ENCODE peak calls at places on chromosomes 13 and 19, in six cellular contexts. X is occipital lobe, Q is B cell, I is pancreas, E is T-cell, O is foreskin fibroblast. M is an unnamed sample.
A peak's percentile ranks its signal among the peaks of the same experiment; 100 is the strongest.

GRCh38 chr19:39166571-39167391 is 30.0 kb upstream of the NCCRP1 start:
- DNase-seq in I (peak; percentile 79), Q (no peak), E (no peak), O (no peak), X (no peak), M (peak; percentile 93)

GRCh38 chr13:99367663-99368448 is 60.7 kb upstream of the GPR183 start:
- DNase-seq in I (no peak), E (no peak), X (no peak), O (no peak), Q (no peak), M (no peak)

GRCh38 chr13:93521307-93521706 is 294.7 kb downstream of the GPC6 start:
- DNase-seq in X (no peak), I (no peak), E (no peak), Q (no peak), O (no peak), M (no peak)

GRCh38 chr13:35159041-35159440 is 217.0 kb downstream of the NBEA start:
- DNase-seq in Q (no peak), O (no peak), X (no peak), E (no peak), I (no peak), M (no peak)

GRCh38 chr19:47111081-47111589 is 2.4 kb downstream of the ZC3H4 start:
- DNase-seq in O (no peak), I (peak; percentile 18), Q (peak; percentile 54), X (no peak), E (peak; percentile 41), M (peak; percentile 44)

GRCh38 chr19:9054768-9055167 is 32.1 kb upstream of the OR1M1 start:
- DNase-seq in E (no peak), O (no peak), Q (no peak), I (no peak), X (no peak), M (no peak)

GRCh38 chr13:38783992-38784875 is 97.4 kb downstream of the FREM2 start:
- DNase-seq in X (no peak), E (no peak), O (no peak), Q (no peak), I (peak; percentile 32), M (no peak)

GRCh38 chr19:35720648-35721047 is 2.8 kb downstream of the KMT2B start:
- DNase-seq in O (no peak), Q (no peak), I (no peak), E (no peak), X (no peak), M (no peak)

GRCh38 chr19:7450243-7451223 is 38.3 kb downstream of the PEX11G start:
- DNase-seq in E (no peak), I (no peak), O (no peak), X (no peak), Q (no peak), M (no peak)

GRCh38 chr13:79194272-79194671 is 211.8 kb downstream of the RBM26 start:
- DNase-seq in E (no peak), I (no peak), Q (peak; percentile 85), O (no peak), X (no peak), M (no peak)